ENCODE peak calls at places on chromosomes 13 and 19, in six cellular contexts. K, E, U, Z, C and V are unnamed samples.

GRCh38 chr19:51448011-51448744 is 10.1 kb downstream of the SIGLEC8 start:
- DNase-seq in K (peak; percentile 32), E (peak; percentile 12), U (peak; percentile 64), Z (peak; percentile 28), C (no peak), V (no peak)

GRCh38 chr19:3338541-3339181 is 27.7 kb upstream of the NFIC start:
- DNase-seq in K (peak; percentile 39), E (peak; percentile 23), U (peak; percentile 20), Z (peak; percentile 54), C (no peak), V (no peak)

GRCh38 chr19:41746593-41747227 is 8.6 kb upstream of the CEACAM6 start:
- DNase-seq in K (peak; percentile 20), E (peak; percentile 1), U (peak; percentile 52), Z (peak; percentile 46), C (no peak), V (no peak)

GRCh38 chr19:22257381-22257780 is 28.9 kb upstream of the ZNF729 start:
- DNase-seq in K (no peak), E (no peak), U (no peak), Z (no peak), C (no peak), V (no peak)

GRCh38 chr13:29411493-29411892 is 184.0 kb downstream of the SLC7A1 start:
- DNase-seq in K (no peak), E (no peak), U (no peak), Z (no peak), C (no peak), V (no peak)

GRCh38 chr13:98033277-98034247 is 80.1 kb downstream of the IPO5 start:
- DNase-seq in K (no peak), E (no peak), U (no peak), Z (no peak), C (no peak), V (no peak)

GRCh38 chr19:4567584-4568071 is 8.1 kb upstream of the SEMA6B start:
- DNase-seq in K (peak; percentile 53), E (peak; percentile 35), U (peak; percentile 64), Z (peak; percentile 60), C (peak; percentile 37), V (no peak)

GRCh38 chr19:40609561-40610395 is 8.6 kb downstream of the LTBP4 start:
- DNase-seq in K (peak; percentile 91), E (peak; percentile 85), U (peak; percentile 90), Z (peak; percentile 87), C (peak; percentile 63), V (no peak)

GRCh38 chr19:54183431-54183830 is 5.9 kb downstream of the MBOAT7 start:
- DNase-seq in K (no peak), E (no peak), U (no peak), Z (no peak), C (no peak), V (no peak)

GRCh38 chr13:49113526-49114286 is 106.4 kb upstream of the MLNR start:
- DNase-seq in K (no peak), E (no peak), U (no peak), Z (no peak), C (no peak), V (no peak)

GRCh38 chr19:1241417-1242095 is at the start of gene ATP5F1D:
- DNase-seq in K (peak; percentile 95), E (peak; percentile 92), U (peak; percentile 95), Z (peak; percentile 93), C (peak; percentile 74), V (peak; percentile 97)